ENCODE peak calls at places on chromosomes 4 and X, in seven cellular contexts. O is NCI-H1105, I is neural progenitor cell, P is EH, F is brain microvascular endothelial cell, X is chondrocyte, T is ACHN. H is an unnamed sample.

GRCh38 chrX:30060718-30061117 is 154.6 kb upstream of the MAGEB2 start:
- DNase-seq in O (no peak), I (peak), P (peak), F (peak), X (no peak), T (peak), H (no peak)

GRCh38 chr4:128770807-128771206 is 38.7 kb upstream of the JADE1 start:
- DNase-seq in O (no peak), I (no peak), P (no peak), F (no peak), X (no peak), T (no peak), H (no peak)

GRCh38 chr4:135732448-135732847 is 1530.9 kb upstream of the PABPC4L start:
- DNase-seq in O (no peak), I (no peak), P (no peak), F (no peak), X (no peak), T (no peak), H (no peak)

GRCh38 chr4:38150021-38150671 is 189.9 kb downstream of the PTTG2 start:
- DNase-seq in O (no peak), I (no peak), P (peak), F (peak), X (no peak), T (no peak), H (no peak)

GRCh38 chr4:151674804-151675290 is 86.0 kb downstream of the GATB start:
- DNase-seq in O (peak), I (peak), P (no peak), F (no peak), X (no peak), T (no peak), H (no peak)

GRCh38 chrX:23885803-23886202 is 21.9 kb downstream of the APOO start:
- DNase-seq in O (no peak), I (no peak), P (peak), F (no peak), X (no peak), T (no peak), H (no peak)

GRCh38 chr4:151443247-151443646 is 34.3 kb downstream of the FHIP1A start:
- DNase-seq in O (no peak), I (no peak), P (no peak), F (no peak), X (no peak), T (no peak), H (no peak)

GRCh38 chrX:13747836-13748235 is 13.3 kb downstream of the OFD1 start:
- DNase-seq in O (no peak), I (peak), P (peak), F (peak), X (no peak), T (peak), H (no peak)

GRCh38 chr4:79917246-79917645 is 155.8 kb downstream of the ANTXR2 start:
- DNase-seq in O (no peak), I (peak), P (peak), F (peak), X (no peak), T (peak), H (no peak)

GRCh38 chrX:122220644-122221373 is 963.3 kb upstream of the GRIA3 start:
- DNase-seq in O (no peak), I (peak), P (no peak), F (no peak), X (no peak), T (no peak), H (no peak)

GRCh38 chr4:108166441-108167315 is 2.1 kb downstream of the LEF1 start:
- DNase-seq in O (peak), I (peak), P (no peak), F (no peak), X (no peak), T (no peak), H (no peak)

GRCh38 chr4:185524888-185525863 is 10.1 kb downstream of the PDLIM3 start:
- DNase-seq in O (no peak), I (no peak), P (no peak), F (no peak), X (no peak), T (no peak), H (no peak)

GRCh38 chr4:107970063-107970798 is 19.5 kb upstream of the HADH start:
- DNase-seq in O (no peak), I (no peak), P (no peak), F (no peak), X (no peak), T (no peak), H (no peak)

GRCh38 chrX:74422576-74423288 is 1.4 kb downstream of the SLC16A2 start:
- DNase-seq in O (no peak), I (peak), P (peak), F (peak), X (no peak), T (no peak), H (no peak)

GRCh38 chrX:30982467-30982866 is 89.4 kb downstream of the FTHL17 start:
- DNase-seq in O (no peak), I (no peak), P (no peak), F (no peak), X (no peak), T (no peak), H (no peak)

H was measured in retinal pigment epithelial cell.